ENCODE peak calls at places on chromosomes 13 and 19, in six cellular contexts. One of them, this sample, is unnamed.

GRCh38 chr19:48490980-48491792 is 20.4 kb downstream of the LMTK3 start:
- DNase-seq in AG20443: peak; percentile 67
- DNase-seq in IMR-90: no peak
- DNase-seq in spleen: peak; percentile 84
- DNase-seq in activated gamma-delta T cell treated with Interleukin-2 at 50 U/mL for 16 hours: peak; percentile 54
- DNase-seq in D721Med: no peak
- DNase-seq in this sample: peak; percentile 79

GRCh38 chr13:51396352-51396751 is 56.5 kb downstream of the INTS6 start:
- DNase-seq in AG20443: peak; percentile 13
- DNase-seq in IMR-90: peak; percentile 33
- DNase-seq in spleen: no peak
- DNase-seq in activated gamma-delta T cell treated with Interleukin-2 at 50 U/mL for 16 hours: no peak
- DNase-seq in D721Med: no peak
- DNase-seq in this sample: no peak

GRCh38 chr13:114248011-114248410 is 13.3 kb downstream of the CDC16 start:
- DNase-seq in AG20443: peak; percentile 47
- DNase-seq in IMR-90: peak; percentile 54
- DNase-seq in spleen: no peak
- DNase-seq in activated gamma-delta T cell treated with Interleukin-2 at 50 U/mL for 16 hours: no peak
- DNase-seq in D721Med: no peak
- DNase-seq in this sample: no peak

GRCh38 chr19:11982526-11982925 is 17.7 kb downstream of the ZNF763 start:
- DNase-seq in AG20443: no peak
- DNase-seq in IMR-90: no peak
- DNase-seq in spleen: no peak
- DNase-seq in activated gamma-delta T cell treated with Interleukin-2 at 50 U/mL for 16 hours: no peak
- DNase-seq in D721Med: no peak
- DNase-seq in this sample: no peak

GRCh38 chr13:91347996-91348905 is 764 bp downstream of the MIR17HG start:
- DNase-seq in AG20443: peak; percentile 88
- DNase-seq in IMR-90: no peak
- DNase-seq in spleen: peak; percentile 94
- DNase-seq in activated gamma-delta T cell treated with Interleukin-2 at 50 U/mL for 16 hours: peak; percentile 57
- DNase-seq in D721Med: no peak
- DNase-seq in this sample: peak; percentile 83

GRCh38 chr13:57787058-57787791 is 155.7 kb downstream of the PCDH17 start:
- DNase-seq in AG20443: no peak
- DNase-seq in IMR-90: no peak
- DNase-seq in spleen: no peak
- DNase-seq in activated gamma-delta T cell treated with Interleukin-2 at 50 U/mL for 16 hours: no peak
- DNase-seq in D721Med: peak; percentile 31
- DNase-seq in this sample: no peak

GRCh38 chr19:39871886-39872866 is 26.0 kb upstream of the FBL start:
- DNase-seq in AG20443: no peak
- DNase-seq in IMR-90: no peak
- DNase-seq in spleen: no peak
- DNase-seq in activated gamma-delta T cell treated with Interleukin-2 at 50 U/mL for 16 hours: no peak
- DNase-seq in D721Med: no peak
- DNase-seq in this sample: no peak

GRCh38 chr19:47723573-47723923 is 10.3 kb downstream of the EHD2 start:
- DNase-seq in AG20443: no peak
- DNase-seq in IMR-90: peak; percentile 95
- DNase-seq in spleen: no peak
- DNase-seq in activated gamma-delta T cell treated with Interleukin-2 at 50 U/mL for 16 hours: no peak
- DNase-seq in D721Med: no peak
- DNase-seq in this sample: peak; percentile 82

GRCh38 chr13:112911883-112912282 is 57.1 kb upstream of the MCF2L start:
- DNase-seq in AG20443: no peak
- DNase-seq in IMR-90: no peak
- DNase-seq in spleen: no peak
- DNase-seq in activated gamma-delta T cell treated with Interleukin-2 at 50 U/mL for 16 hours: peak; percentile 1
- DNase-seq in D721Med: no peak
- DNase-seq in this sample: no peak

GRCh38 chr19:43784981-43785808 is 4.4 kb upstream of the KCNN4 start:
- DNase-seq in AG20443: peak; percentile 81
- DNase-seq in IMR-90: peak; percentile 67
- DNase-seq in spleen: peak; percentile 84
- DNase-seq in activated gamma-delta T cell treated with Interleukin-2 at 50 U/mL for 16 hours: peak; percentile 42
- DNase-seq in D721Med: no peak
- DNase-seq in this sample: peak; percentile 70

GRCh38 chr13:109737606-109738005 is 48.8 kb downstream of the IRS2 start:
- DNase-seq in AG20443: peak; percentile 59
- DNase-seq in IMR-90: peak; percentile 65
- DNase-seq in spleen: no peak
- DNase-seq in activated gamma-delta T cell treated with Interleukin-2 at 50 U/mL for 16 hours: no peak
- DNase-seq in D721Med: no peak
- DNase-seq in this sample: no peak

GRCh38 chr19:7489609-7490044 is 792 bp upstream of the PEX11G start:
- DNase-seq in AG20443: no peak
- DNase-seq in IMR-90: no peak
- DNase-seq in spleen: no peak
- DNase-seq in activated gamma-delta T cell treated with Interleukin-2 at 50 U/mL for 16 hours: no peak
- DNase-seq in D721Med: no peak
- DNase-seq in this sample: no peak

GRCh38 chr13:76425930-76426329 is 460.3 kb downstream of the KCTD12 start:
- DNase-seq in AG20443: peak; percentile 38
- DNase-seq in IMR-90: peak; percentile 93
- DNase-seq in spleen: no peak
- DNase-seq in activated gamma-delta T cell treated with Interleukin-2 at 50 U/mL for 16 hours: no peak
- DNase-seq in D721Med: no peak
- DNase-seq in this sample: no peak

GRCh38 chr19:40632311-40633036 is 31.3 kb downstream of the LTBP4 start:
- DNase-seq in AG20443: no peak
- DNase-seq in IMR-90: no peak
- DNase-seq in spleen: no peak
- DNase-seq in activated gamma-delta T cell treated with Interleukin-2 at 50 U/mL for 16 hours: no peak
- DNase-seq in D721Med: no peak
- DNase-seq in this sample: no peak

GRCh38 chr19:50568321-50569022 is at the start of gene LRRC4B:
- DNase-seq in AG20443: no peak
- DNase-seq in IMR-90: no peak
- DNase-seq in spleen: no peak
- DNase-seq in activated gamma-delta T cell treated with Interleukin-2 at 50 U/mL for 16 hours: no peak
- DNase-seq in D721Med: peak; percentile 74
- DNase-seq in this sample: no peak

GRCh38 chr13:19048381-19048780 is 133.2 kb downstream of the TUBA3C start:
- DNase-seq in AG20443: no peak
- DNase-seq in IMR-90: no peak
- DNase-seq in spleen: no peak
- DNase-seq in activated gamma-delta T cell treated with Interleukin-2 at 50 U/mL for 16 hours: no peak
- DNase-seq in D721Med: no peak
- DNase-seq in this sample: no peak

GRCh38 chr19:10061717-10062310 is 24.3 kb upstream of the SHFL start:
- DNase-seq in AG20443: peak; percentile 55
- DNase-seq in IMR-90: no peak
- DNase-seq in spleen: no peak
- DNase-seq in activated gamma-delta T cell treated with Interleukin-2 at 50 U/mL for 16 hours: no peak
- DNase-seq in D721Med: no peak
- DNase-seq in this sample: no peak

GRCh38 chr13:25928941-25929505 is 122.8 kb downstream of the SHISA2 start:
- DNase-seq in AG20443: no peak
- DNase-seq in IMR-90: no peak
- DNase-seq in spleen: no peak
- DNase-seq in activated gamma-delta T cell treated with Interleukin-2 at 50 U/mL for 16 hours: no peak
- DNase-seq in D721Med: no peak
- DNase-seq in this sample: no peak